ENCODE peak calls at places on chromosomes 3 and 15, in six cellular contexts. One of them, this sample, is unnamed.

GRCh38 chr3:11910971-11911531 is 64.4 kb upstream of the TAMM41 start:
- DNase-seq in BE2C: no peak
- DNase-seq in pancreas: no peak
- DNase-seq in B cell: no peak
- DNase-seq in sigmoid colon: no peak
- DNase-seq in fibroblast of pulmonary artery: no peak
- DNase-seq in this sample: no peak

GRCh38 chr3:101677436-101678286 is 729 bp upstream of the ZBTB11 start:
- DNase-seq in BE2C: peak; percentile 26
- DNase-seq in pancreas: peak; percentile 42
- DNase-seq in B cell: no peak
- DNase-seq in sigmoid colon: no peak
- DNase-seq in fibroblast of pulmonary artery: no peak
- DNase-seq in this sample: peak; percentile 30

GRCh38 chr3:73448761-73449290 is 175.9 kb downstream of the PDZRN3 start:
- DNase-seq in BE2C: no peak
- DNase-seq in pancreas: no peak
- DNase-seq in B cell: no peak
- DNase-seq in sigmoid colon: no peak
- DNase-seq in fibroblast of pulmonary artery: no peak
- DNase-seq in this sample: no peak

GRCh38 chr3:13135811-13136321 is 62.6 kb upstream of the IQSEC1 start:
- DNase-seq in BE2C: no peak
- DNase-seq in pancreas: no peak
- DNase-seq in B cell: peak; percentile 30
- DNase-seq in sigmoid colon: peak; percentile 48
- DNase-seq in fibroblast of pulmonary artery: no peak
- DNase-seq in this sample: no peak

GRCh38 chr15:29612701-29613100 is 209.6 kb downstream of the TJP1 start:
- DNase-seq in BE2C: no peak
- DNase-seq in pancreas: no peak
- DNase-seq in B cell: no peak
- DNase-seq in sigmoid colon: no peak
- DNase-seq in fibroblast of pulmonary artery: peak; percentile 82
- DNase-seq in this sample: no peak

GRCh38 chr15:33852570-33852969 is 115.7 kb upstream of the CHRM5 start:
- DNase-seq in BE2C: no peak
- DNase-seq in pancreas: no peak
- DNase-seq in B cell: no peak
- DNase-seq in sigmoid colon: no peak
- DNase-seq in fibroblast of pulmonary artery: peak; percentile 73
- DNase-seq in this sample: peak; percentile 41

GRCh38 chr3:22284559-22284958 is 533.5 kb upstream of the ZNF385D start:
- DNase-seq in BE2C: no peak
- DNase-seq in pancreas: no peak
- DNase-seq in B cell: no peak
- DNase-seq in sigmoid colon: no peak
- DNase-seq in fibroblast of pulmonary artery: peak; percentile 67
- DNase-seq in this sample: peak; percentile 9

GRCh38 chr3:185789134-185789533 is 35.7 kb downstream of the IGF2BP2 start:
- DNase-seq in BE2C: no peak
- DNase-seq in pancreas: no peak
- DNase-seq in B cell: no peak
- DNase-seq in sigmoid colon: no peak
- DNase-seq in fibroblast of pulmonary artery: no peak
- DNase-seq in this sample: no peak

GRCh38 chr15:67897646-67898045 is 57.8 kb upstream of the RNU6-1 start:
- DNase-seq in BE2C: no peak
- DNase-seq in pancreas: no peak
- DNase-seq in B cell: no peak
- DNase-seq in sigmoid colon: no peak
- DNase-seq in fibroblast of pulmonary artery: peak; percentile 20
- DNase-seq in this sample: no peak

GRCh38 chr3:188940213-188940914 is 231.4 kb upstream of the TPRG1 start:
- DNase-seq in BE2C: no peak
- DNase-seq in pancreas: no peak
- DNase-seq in B cell: no peak
- DNase-seq in sigmoid colon: no peak
- DNase-seq in fibroblast of pulmonary artery: peak; percentile 54
- DNase-seq in this sample: no peak

GRCh38 chr3:142106536-142106935 is 42.8 kb downstream of the TFDP2 start:
- DNase-seq in BE2C: no peak
- DNase-seq in pancreas: no peak
- DNase-seq in B cell: no peak
- DNase-seq in sigmoid colon: no peak
- DNase-seq in fibroblast of pulmonary artery: no peak
- DNase-seq in this sample: no peak

GRCh38 chr3:122926322-122926721 is 101.2 kb downstream of the SEMA5B start:
- DNase-seq in BE2C: no peak
- DNase-seq in pancreas: no peak
- DNase-seq in B cell: no peak
- DNase-seq in sigmoid colon: peak; percentile 60
- DNase-seq in fibroblast of pulmonary artery: no peak
- DNase-seq in this sample: no peak

GRCh38 chr3:152595975-152596832 is 238.7 kb upstream of the P2RY1 start:
- DNase-seq in BE2C: no peak
- DNase-seq in pancreas: peak; percentile 14
- DNase-seq in B cell: peak; percentile 66
- DNase-seq in sigmoid colon: peak; percentile 72
- DNase-seq in fibroblast of pulmonary artery: peak; percentile 87
- DNase-seq in this sample: peak; percentile 42

GRCh38 chr15:79372428-79372827 is 59.7 kb upstream of the MINAR1 start:
- DNase-seq in BE2C: peak; percentile 24
- DNase-seq in pancreas: no peak
- DNase-seq in B cell: no peak
- DNase-seq in sigmoid colon: no peak
- DNase-seq in fibroblast of pulmonary artery: no peak
- DNase-seq in this sample: no peak

GRCh38 chr15:92882697-92883642 is 17.2 kb upstream of the CHD2 start:
- DNase-seq in BE2C: peak; percentile 39
- DNase-seq in pancreas: peak; percentile 69
- DNase-seq in B cell: no peak
- DNase-seq in sigmoid colon: no peak
- DNase-seq in fibroblast of pulmonary artery: no peak
- DNase-seq in this sample: no peak

GRCh38 chr3:67940200-67940952 is 286.0 kb upstream of the SUCLG2 start:
- DNase-seq in BE2C: no peak
- DNase-seq in pancreas: no peak
- DNase-seq in B cell: no peak
- DNase-seq in sigmoid colon: no peak
- DNase-seq in fibroblast of pulmonary artery: peak; percentile 5
- DNase-seq in this sample: peak; percentile 8

GRCh38 chr3:52841211-52841980 is 6.6 kb upstream of the MUSTN1 start:
- DNase-seq in BE2C: no peak
- DNase-seq in pancreas: peak; percentile 2
- DNase-seq in B cell: no peak
- DNase-seq in sigmoid colon: no peak
- DNase-seq in fibroblast of pulmonary artery: no peak
- DNase-seq in this sample: no peak

DNA sequence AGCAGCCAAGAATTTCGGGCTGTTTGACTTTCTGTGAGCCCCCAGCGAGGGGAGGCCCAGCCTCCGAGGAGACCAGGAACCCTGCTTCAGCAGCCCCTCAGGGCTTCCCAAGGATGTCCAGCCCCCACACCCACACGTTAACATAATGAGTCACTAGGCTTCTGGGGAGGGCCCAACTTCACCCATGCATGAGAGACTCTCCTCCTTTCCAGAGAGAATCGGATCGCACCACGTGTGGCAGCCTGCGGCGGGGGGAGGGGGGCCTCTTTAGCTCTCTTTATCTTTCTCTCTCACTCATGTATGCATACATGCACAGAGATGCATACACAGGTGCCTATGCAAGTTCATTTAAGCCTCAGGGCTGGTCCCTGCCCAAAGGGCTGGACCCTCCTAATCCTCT is 3.1 kb upstream of the AP2M1 start:
- DNase-seq in BE2C: no peak
- DNase-seq in pancreas: no peak
- DNase-seq in B cell: no peak
- DNase-seq in sigmoid colon: no peak
- DNase-seq in fibroblast of pulmonary artery: peak; percentile 34
- DNase-seq in this sample: peak; percentile 76
- TF ChIP-seq CTCF in BE2C: no peak
- TF ChIP-seq CTCF in pancreas: no peak
- TF ChIP-seq CTCF in B cell: no peak
- TF ChIP-seq CTCF in sigmoid colon: no peak
- TF ChIP-seq CTCF in fibroblast of pulmonary artery: no peak
- TF ChIP-seq CTCF in this sample: no peak

GRCh38 chr3:98826126-98826525 is 63.0 kb downstream of the ST3GAL6 start:
- DNase-seq in BE2C: no peak
- DNase-seq in pancreas: no peak
- DNase-seq in B cell: no peak
- DNase-seq in sigmoid colon: no peak
- DNase-seq in fibroblast of pulmonary artery: no peak
- DNase-seq in this sample: no peak

GRCh38 chr3:98823791-98824190 is 60.7 kb downstream of the ST3GAL6 start:
- DNase-seq in BE2C: no peak
- DNase-seq in pancreas: no peak
- DNase-seq in B cell: no peak
- DNase-seq in sigmoid colon: no peak
- DNase-seq in fibroblast of pulmonary artery: no peak
- DNase-seq in this sample: peak; percentile 29

GRCh38 chr3:98821072-98821471 is 57.9 kb downstream of the ST3GAL6 start:
- DNase-seq in BE2C: no peak
- DNase-seq in pancreas: no peak
- DNase-seq in B cell: no peak
- DNase-seq in sigmoid colon: no peak
- DNase-seq in fibroblast of pulmonary artery: no peak
- DNase-seq in this sample: no peak

GRCh38 chr3:98827221-98827620 is 64.1 kb downstream of the ST3GAL6 start:
- DNase-seq in BE2C: no peak
- DNase-seq in pancreas: no peak
- DNase-seq in B cell: no peak
- DNase-seq in sigmoid colon: no peak
- DNase-seq in fibroblast of pulmonary artery: no peak
- DNase-seq in this sample: no peak

DNA sequence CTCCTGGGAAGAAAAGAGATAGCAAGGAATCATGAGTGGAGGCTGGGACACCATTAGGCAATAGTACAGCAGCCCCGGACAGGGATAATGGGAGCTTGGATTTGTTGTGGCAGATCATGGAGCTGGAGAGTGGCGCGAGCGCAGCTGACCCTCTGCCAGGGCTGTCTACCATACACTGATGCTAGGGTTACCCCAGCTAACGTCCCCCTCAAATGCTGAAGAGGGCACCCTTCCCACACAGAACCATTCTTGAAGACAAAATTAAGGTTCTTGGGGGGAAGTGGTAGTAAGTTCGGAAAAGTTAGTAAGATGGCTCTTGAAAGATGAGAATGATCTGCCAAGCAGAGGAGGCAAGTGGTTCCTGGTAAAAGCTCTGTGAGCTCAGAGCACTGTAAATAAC is 61.1 kb downstream of the ST3GAL6 start:
- DNase-seq in BE2C: no peak
- DNase-seq in pancreas: no peak
- DNase-seq in B cell: no peak
- DNase-seq in sigmoid colon: no peak
- DNase-seq in fibroblast of pulmonary artery: no peak
- DNase-seq in this sample: no peak
- TF ChIP-seq CTCF in BE2C: peak; percentile 5
- TF ChIP-seq CTCF in pancreas: no peak
- TF ChIP-seq CTCF in B cell: no peak
- TF ChIP-seq CTCF in sigmoid colon: no peak
- TF ChIP-seq CTCF in fibroblast of pulmonary artery: peak; percentile 26
- TF ChIP-seq CTCF in this sample: peak; percentile 6

DNA sequence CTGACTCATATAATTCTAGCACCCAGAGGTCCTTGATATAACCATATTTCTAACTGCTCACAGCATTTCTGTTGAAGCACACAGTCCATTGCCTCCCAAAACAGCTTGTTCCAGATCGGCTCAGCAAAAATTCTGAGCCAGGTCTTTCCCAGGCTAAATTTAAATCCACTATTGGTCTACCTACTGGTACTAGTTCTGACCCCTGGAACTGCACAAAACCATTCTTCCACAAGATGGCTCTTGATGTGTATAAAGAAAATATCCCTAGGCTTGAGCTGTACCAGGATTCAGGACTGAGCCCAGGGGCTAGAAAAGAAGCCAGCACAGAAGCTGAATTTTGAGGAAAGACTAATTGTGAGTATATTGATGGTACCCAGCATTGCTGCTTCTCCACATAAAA is 75.4 kb upstream of the ABHD17C start:
- DNase-seq in BE2C: no peak
- DNase-seq in pancreas: no peak
- DNase-seq in B cell: no peak
- DNase-seq in sigmoid colon: no peak
- DNase-seq in fibroblast of pulmonary artery: peak; percentile 56
- DNase-seq in this sample: peak; percentile 16
- TF ChIP-seq CTCF in BE2C: peak; percentile 5
- TF ChIP-seq CTCF in pancreas: no peak
- TF ChIP-seq CTCF in B cell: no peak
- TF ChIP-seq CTCF in sigmoid colon: no peak
- TF ChIP-seq CTCF in fibroblast of pulmonary artery: peak; percentile 42
- TF ChIP-seq CTCF in this sample: peak; percentile 32

DNA sequence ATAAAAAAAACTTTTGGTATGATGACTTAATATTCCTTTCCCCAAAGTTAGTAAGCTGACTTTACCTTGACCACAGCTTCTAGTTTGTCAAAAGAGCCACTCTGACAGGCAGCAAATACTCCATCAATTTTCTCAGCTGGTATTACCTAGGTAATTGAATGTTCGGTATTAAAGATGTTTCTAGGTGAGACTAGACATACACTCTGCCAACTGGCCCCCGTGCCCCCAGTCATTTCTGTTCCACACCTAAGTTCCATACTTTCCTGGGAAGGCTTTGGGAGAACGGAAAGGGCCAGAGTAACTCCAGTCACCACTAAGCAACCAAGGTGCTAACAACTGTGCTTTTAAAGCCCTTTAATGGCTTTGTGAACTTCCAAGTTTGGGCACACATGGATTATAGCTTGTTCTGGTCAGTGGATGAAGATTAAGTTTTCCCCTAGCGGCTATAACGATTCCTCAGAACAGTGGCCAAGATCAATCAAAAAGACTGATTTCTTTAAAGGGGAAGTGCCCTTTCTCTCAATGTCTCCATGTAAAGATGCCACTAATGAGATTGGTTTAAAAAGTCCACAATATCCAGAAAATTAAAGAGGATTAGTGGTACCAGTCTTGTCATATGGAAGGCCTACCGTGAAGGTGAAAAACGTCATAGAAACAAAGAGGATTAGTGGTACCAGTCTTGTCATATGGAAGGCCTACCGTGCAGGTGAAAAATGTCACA is 7.0 kb downstream of the EIF4A2 start:
- DNase-seq in BE2C: peak; percentile 14
- DNase-seq in pancreas: no peak
- DNase-seq in B cell: no peak
- DNase-seq in sigmoid colon: no peak
- DNase-seq in fibroblast of pulmonary artery: peak; percentile 51
- DNase-seq in this sample: peak; percentile 49
- TF ChIP-seq CTCF in BE2C: no peak
- TF ChIP-seq CTCF in pancreas: no peak
- TF ChIP-seq CTCF in B cell: no peak
- TF ChIP-seq CTCF in sigmoid colon: no peak
- TF ChIP-seq CTCF in fibroblast of pulmonary artery: peak; percentile 19
- TF ChIP-seq CTCF in this sample: no peak

GRCh38 chr15:58551084-58551763 is 119.4 kb downstream of the LIPC start:
- DNase-seq in BE2C: peak; percentile 28
- DNase-seq in pancreas: no peak
- DNase-seq in B cell: no peak
- DNase-seq in sigmoid colon: no peak
- DNase-seq in fibroblast of pulmonary artery: no peak
- DNase-seq in this sample: no peak
- TF ChIP-seq CTCF in BE2C: no peak
- TF ChIP-seq CTCF in pancreas: no peak
- TF ChIP-seq CTCF in B cell: no peak
- TF ChIP-seq CTCF in sigmoid colon: no peak
- TF ChIP-seq CTCF in fibroblast of pulmonary artery: no peak
- TF ChIP-seq CTCF in this sample: no peak